ENCODE peak calls at places on chromosome 9, in nine cellular contexts. One of them, this sample, is unnamed. For H3K36me3, the result is how much of the 10 kb centered on the place peaks cover.

GRCh38 chr9:118023649-118024048 is 319.4 kb downstream of the TLR4 start:
- DNase-seq in heart right ventricle: no peak
- DNase-seq in endodermal cell: no peak
- DNase-seq in heart left ventricle: no peak
- DNase-seq in spleen: no peak
- DNase-seq in kidney: no peak
- DNase-seq in A673: no peak
- DNase-seq in tibial nerve: no peak
- DNase-seq in psoas muscle: no peak
- DNase-seq in this sample: peak

GRCh38 chr9:129330711-129331279 is 152.7 kb upstream of the IER5L start:
- DNase-seq in spleen: no peak
- DNase-seq in endodermal cell: peak
- DNase-seq in heart right ventricle: no peak
- DNase-seq in psoas muscle: no peak
- DNase-seq in kidney: no peak
- DNase-seq in heart left ventricle: no peak
- DNase-seq in tibial nerve: no peak
- DNase-seq in A673: peak
- DNase-seq in this sample: no peak

GRCh38 chr9:93601666-93602065 is 25.3 kb downstream of the PHF2 start:
- DNase-seq in A673: no peak
- DNase-seq in psoas muscle: no peak
- DNase-seq in tibial nerve: no peak
- DNase-seq in heart left ventricle: no peak
- DNase-seq in kidney: no peak
- DNase-seq in endodermal cell: peak
- DNase-seq in spleen: no peak
- DNase-seq in heart right ventricle: no peak
- DNase-seq in this sample: no peak

GRCh38 chr9:37801287-37801850 is 772 bp downstream of the DCAF10 start:
- DNase-seq in A673: peak
- DNase-seq in psoas muscle: peak
- DNase-seq in endodermal cell: peak
- DNase-seq in heart left ventricle: peak
- DNase-seq in spleen: peak
- DNase-seq in tibial nerve: no peak
- DNase-seq in kidney: peak
- DNase-seq in heart right ventricle: peak
- DNase-seq in this sample: peak

GRCh38 chr9:79300153-79300552 is 271.6 kb upstream of the TLE4 start:
- DNase-seq in kidney: no peak
- DNase-seq in spleen: no peak
- DNase-seq in A673: no peak
- DNase-seq in heart right ventricle: no peak
- DNase-seq in psoas muscle: no peak
- DNase-seq in endodermal cell: no peak
- DNase-seq in tibial nerve: no peak
- DNase-seq in heart left ventricle: no peak
- DNase-seq in this sample: no peak

GRCh38 chr9:28293691-28294090 is 720.4 kb upstream of the C9orf72 start:
- DNase-seq in A673: no peak
- DNase-seq in tibial nerve: no peak
- DNase-seq in heart left ventricle: no peak
- DNase-seq in spleen: no peak
- DNase-seq in kidney: no peak
- DNase-seq in endodermal cell: no peak
- DNase-seq in psoas muscle: no peak
- DNase-seq in heart right ventricle: no peak
- DNase-seq in this sample: no peak

GRCh38 chr9:69857131-69857530 is 36.5 kb downstream of the CFAP95 start:
- DNase-seq in heart left ventricle: no peak
- DNase-seq in psoas muscle: no peak
- DNase-seq in spleen: no peak
- DNase-seq in endodermal cell: no peak
- DNase-seq in kidney: no peak
- DNase-seq in tibial nerve: no peak
- DNase-seq in A673: no peak
- DNase-seq in heart right ventricle: no peak
- DNase-seq in this sample: peak

GRCh38 chr9:33943389-33943788 is 105.3 kb downstream of the UBAP2 start:
- DNase-seq in heart right ventricle: no peak
- DNase-seq in endodermal cell: no peak
- DNase-seq in kidney: no peak
- DNase-seq in A673: no peak
- DNase-seq in psoas muscle: no peak
- DNase-seq in tibial nerve: no peak
- DNase-seq in heart left ventricle: no peak
- DNase-seq in spleen: no peak
- DNase-seq in this sample: no peak

GRCh38 chr9:92631452-92632211 is 38.3 kb downstream of the IPPK start:
- DNase-seq in tibial nerve: no peak
- DNase-seq in spleen: no peak
- DNase-seq in heart left ventricle: no peak
- DNase-seq in A673: no peak
- DNase-seq in psoas muscle: no peak
- DNase-seq in endodermal cell: peak
- DNase-seq in kidney: no peak
- DNase-seq in heart right ventricle: no peak
- DNase-seq in this sample: no peak

GRCh38 chr9:112112941-112113399 is 62.1 kb downstream of the SUSD1 start:
- DNase-seq in psoas muscle: no peak
- DNase-seq in kidney: no peak
- DNase-seq in heart left ventricle: no peak
- DNase-seq in spleen: no peak
- DNase-seq in A673: peak
- DNase-seq in heart right ventricle: no peak
- DNase-seq in endodermal cell: peak
- DNase-seq in tibial nerve: no peak
- DNase-seq in this sample: peak

GRCh38 chr9:6080154-6080716 is 64.8 kb upstream of the RANBP6 start:
- DNase-seq in endodermal cell: peak
- DNase-seq in heart right ventricle: peak
- DNase-seq in spleen: peak
- DNase-seq in kidney: peak
- DNase-seq in psoas muscle: peak
- DNase-seq in tibial nerve: peak
- DNase-seq in A673: peak
- DNase-seq in heart left ventricle: peak
- DNase-seq in this sample: peak

GRCh38 chr9:17003576-17004240 is 131.1 kb upstream of the CNTLN start:
- DNase-seq in psoas muscle: no peak
- DNase-seq in A673: no peak
- DNase-seq in spleen: no peak
- DNase-seq in tibial nerve: no peak
- DNase-seq in heart left ventricle: no peak
- DNase-seq in endodermal cell: no peak
- DNase-seq in heart right ventricle: no peak
- DNase-seq in kidney: no peak
- DNase-seq in this sample: peak

GRCh38 chr9:113355197-113355596 is 5.9 kb downstream of the BSPRY start:
- DNase-seq in heart right ventricle: no peak
- DNase-seq in endodermal cell: no peak
- DNase-seq in tibial nerve: no peak
- DNase-seq in psoas muscle: no peak
- DNase-seq in heart left ventricle: no peak
- DNase-seq in A673: peak
- DNase-seq in spleen: no peak
- DNase-seq in kidney: no peak
- DNase-seq in this sample: no peak

GRCh38 chr9:134839441-134840125 is 41.0 kb upstream of the FCN2 start:
- DNase-seq in heart right ventricle: no peak
- DNase-seq in tibial nerve: no peak
- DNase-seq in psoas muscle: no peak
- DNase-seq in endodermal cell: peak
- DNase-seq in kidney: peak
- DNase-seq in heart left ventricle: no peak
- DNase-seq in spleen: no peak
- DNase-seq in A673: no peak
- DNase-seq in this sample: no peak

GRCh38 chr9:89604463-89605180 is at the start of gene GADD45G:
- DNase-seq in heart left ventricle: peak
- DNase-seq in kidney: peak
- DNase-seq in spleen: peak
- DNase-seq in endodermal cell: peak
- DNase-seq in psoas muscle: peak
- DNase-seq in A673: peak
- DNase-seq in heart right ventricle: peak
- DNase-seq in tibial nerve: peak
- DNase-seq in this sample: peak

GRCh38 chr9:89601306-89601705 is 3.5 kb upstream of the GADD45G start:
- DNase-seq in spleen: no peak
- DNase-seq in A673: no peak
- DNase-seq in kidney: no peak
- DNase-seq in heart left ventricle: no peak
- DNase-seq in psoas muscle: no peak
- DNase-seq in tibial nerve: no peak
- DNase-seq in heart right ventricle: no peak
- DNase-seq in endodermal cell: peak
- DNase-seq in this sample: no peak

GRCh38 chr9:89601856-89602562 is 2.8 kb upstream of the GADD45G start:
- DNase-seq in heart right ventricle: no peak
- DNase-seq in tibial nerve: no peak
- DNase-seq in psoas muscle: no peak
- DNase-seq in spleen: no peak
- DNase-seq in A673: no peak
- DNase-seq in heart left ventricle: no peak
- DNase-seq in kidney: no peak
- DNase-seq in endodermal cell: peak
- DNase-seq in this sample: no peak

GRCh38 chr9:89603629-89604462 is 966 bp upstream of the GADD45G start:
- DNase-seq in A673: peak
- DNase-seq in tibial nerve: peak
- DNase-seq in kidney: peak
- DNase-seq in heart right ventricle: peak
- DNase-seq in endodermal cell: peak
- DNase-seq in spleen: peak
- DNase-seq in psoas muscle: peak
- DNase-seq in heart left ventricle: peak
- DNase-seq in this sample: peak

DNA sequence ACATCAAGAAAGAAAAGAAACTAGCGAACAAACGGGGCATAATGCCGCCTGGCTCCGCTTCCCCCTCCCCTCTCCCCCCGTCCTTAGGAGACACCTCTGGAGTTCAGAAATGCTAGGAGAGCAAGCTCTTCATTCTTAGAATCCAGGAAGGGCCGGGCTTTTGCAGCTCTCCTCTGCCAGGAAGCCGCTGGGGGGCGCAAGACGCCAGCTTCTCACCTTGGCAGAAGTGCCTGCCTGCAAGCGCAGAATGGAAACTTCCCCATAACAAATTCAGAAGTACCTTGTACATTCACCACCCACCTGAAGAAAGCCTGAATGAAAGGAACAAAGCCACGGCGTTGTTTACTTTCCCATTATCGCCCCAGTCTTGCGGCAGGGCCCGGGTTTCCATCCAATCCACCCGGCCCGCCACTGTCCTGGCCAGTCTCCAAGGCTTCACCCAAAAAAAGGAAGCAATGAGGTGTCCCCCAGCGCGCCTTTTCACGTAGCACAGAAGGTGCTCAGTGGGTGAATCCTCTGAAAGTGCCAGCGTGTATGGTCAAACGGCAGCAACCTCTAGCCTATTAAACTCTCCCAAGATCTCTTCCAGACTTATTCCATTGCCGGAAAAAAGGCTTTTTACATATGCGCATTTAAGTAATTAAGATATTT is 1.7 kb upstream of the GADD45G start:
- DNase-seq in psoas muscle: peak
- DNase-seq in A673: peak
- DNase-seq in heart left ventricle: peak
- DNase-seq in spleen: peak
- DNase-seq in endodermal cell: peak
- DNase-seq in kidney: peak
- DNase-seq in heart right ventricle: peak
- DNase-seq in tibial nerve: peak
- DNase-seq in this sample: peak
- TF ChIP-seq CTCF in psoas muscle: peak
- TF ChIP-seq CTCF in A673: peak
- TF ChIP-seq CTCF in heart left ventricle: peak
- TF ChIP-seq CTCF in spleen: peak
- TF ChIP-seq CTCF in endodermal cell: peak
- TF ChIP-seq CTCF in kidney: peak
- TF ChIP-seq CTCF in heart right ventricle: peak
- TF ChIP-seq CTCF in tibial nerve: peak
- TF ChIP-seq CTCF in this sample: peak

GRCh38 chr9:107638496-107638895 is 148.9 kb upstream of the KLF4 start:
- DNase-seq in spleen: no peak
- DNase-seq in psoas muscle: no peak
- DNase-seq in kidney: no peak
- DNase-seq in tibial nerve: no peak
- DNase-seq in endodermal cell: no peak
- DNase-seq in heart right ventricle: no peak
- DNase-seq in A673: no peak
- DNase-seq in heart left ventricle: no peak
- DNase-seq in this sample: no peak
- H3K4me3 ChIP-seq in spleen: no peak
- H3K4me3 ChIP-seq in psoas muscle: peak
- H3K4me3 ChIP-seq in kidney: peak
- H3K4me3 ChIP-seq in tibial nerve: peak
- H3K4me3 ChIP-seq in endodermal cell: no peak
- H3K4me3 ChIP-seq in heart right ventricle: peak
- H3K4me3 ChIP-seq in A673: peak
- H3K4me3 ChIP-seq in heart left ventricle: peak
- H3K4me3 ChIP-seq in this sample: peak

DNA sequence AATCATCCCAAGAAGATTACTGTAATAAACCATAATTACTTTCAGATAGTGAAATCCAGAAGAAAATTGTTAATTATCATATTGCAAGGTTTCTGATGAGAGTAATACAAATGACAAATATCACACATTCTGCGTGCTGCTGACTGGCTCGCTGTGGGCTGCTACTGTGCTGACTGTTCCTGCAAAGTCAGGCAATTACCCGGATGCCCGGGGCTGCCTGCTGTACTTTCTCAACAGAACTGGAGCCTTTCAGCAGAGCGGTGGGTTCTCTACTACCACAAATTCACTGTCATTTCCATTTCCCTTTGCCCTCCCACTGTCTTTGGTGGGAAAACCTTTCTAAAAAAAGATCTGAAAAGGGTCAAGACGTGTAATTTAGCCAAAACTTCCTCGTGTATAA is 68.4 kb downstream of the SMARCA2 start:
- DNase-seq in endodermal cell: no peak
- DNase-seq in heart left ventricle: no peak
- DNase-seq in heart right ventricle: no peak
- DNase-seq in A673: no peak
- DNase-seq in kidney: no peak
- DNase-seq in tibial nerve: no peak
- DNase-seq in spleen: no peak
- DNase-seq in psoas muscle: no peak
- DNase-seq in this sample: no peak
- H3K36me3 ChIP-seq in endodermal cell: under half
- H3K36me3 ChIP-seq in heart left ventricle: half or more
- H3K36me3 ChIP-seq in heart right ventricle: under half
- H3K36me3 ChIP-seq in A673: under half
- H3K36me3 ChIP-seq in kidney: half or more
- H3K36me3 ChIP-seq in tibial nerve: under half
- H3K36me3 ChIP-seq in spleen: under half
- H3K36me3 ChIP-seq in psoas muscle: under half
- H3K36me3 ChIP-seq in this sample: under half

GRCh38 chr9:76761448-76761847 is 2.8 kb upstream of the PCA3 start:
- DNase-seq in heart right ventricle: no peak
- DNase-seq in endodermal cell: no peak
- DNase-seq in kidney: no peak
- DNase-seq in A673: peak
- DNase-seq in tibial nerve: no peak
- DNase-seq in heart left ventricle: no peak
- DNase-seq in spleen: no peak
- DNase-seq in psoas muscle: no peak
- DNase-seq in this sample: no peak
- TF ChIP-seq CTCF in heart right ventricle: peak
- TF ChIP-seq CTCF in endodermal cell: peak
- TF ChIP-seq CTCF in kidney: peak
- TF ChIP-seq CTCF in A673: peak
- TF ChIP-seq CTCF in tibial nerve: peak
- TF ChIP-seq CTCF in heart left ventricle: no peak
- TF ChIP-seq CTCF in spleen: no peak
- TF ChIP-seq CTCF in psoas muscle: no peak
- TF ChIP-seq CTCF in this sample: peak